ENCODE peak calls at places on chromosomes 12 and 14, in nine cellular contexts. Z, F, U, W, D, P, M, E and N are unnamed samples.

GRCh38 chr12:1473418-1473817 is 121.0 kb downstream of the FBXL14 start:
- DNase-seq in P (no peak), W (no peak), E (no peak), D (peak; percentile 35), Z (peak; percentile 69), F (no peak), M (no peak), U (no peak), N (no peak)

GRCh38 chr12:26119391-26119981 is 5.4 kb downstream of the BHLHE41 start:
- DNase-seq in M (no peak), Z (peak; percentile 10), P (peak; percentile 20), F (no peak), E (peak; percentile 15), U (no peak), D (peak; percentile 67), W (peak; percentile 52), N (no peak)

GRCh38 chr14:104152246-104152575 is 13.8 kb downstream of the KIF26A start:
- DNase-seq in W (no peak), M (no peak), F (no peak), Z (no peak), D (no peak), P (no peak), E (no peak), U (no peak), N (no peak)

GRCh38 chr12:71947645-71948105 is 9.0 kb downstream of the TPH2 start:
- DNase-seq in P (no peak), F (peak; percentile 44), U (peak; percentile 91), W (no peak), M (no peak), Z (no peak), E (peak; percentile 93), D (no peak), N (peak; percentile 96)

GRCh38 chr14:96649327-96649601 is 147.1 kb downstream of the PAPOLA start:
- DNase-seq in D (no peak), F (no peak), P (no peak), M (no peak), W (no peak), Z (no peak), U (no peak), E (peak; percentile 57), N (no peak)

GRCh38 chr12:109888179-109889020 is 8.1 kb upstream of the GLTP start:
- DNase-seq in D (no peak), E (no peak), P (no peak), F (no peak), U (no peak), W (no peak), Z (peak; percentile 39), M (no peak), N (no peak)

GRCh38 chr14:52844262-52845060 is 53.1 kb upstream of the GNPNAT1 start:
- DNase-seq in P (no peak), M (no peak), D (no peak), F (no peak), E (no peak), U (no peak), Z (no peak), W (no peak), N (peak; percentile 32)

GRCh38 chr14:80223696-80224465 is 12.6 kb upstream of the DIO2 start:
- DNase-seq in D (no peak), F (no peak), P (no peak), E (no peak), U (no peak), Z (no peak), W (no peak), M (no peak), N (no peak)

GRCh38 chr12:54455760-54456469 is 17.5 kb downstream of the GTSF1 start:
- DNase-seq in E (no peak), P (no peak), F (no peak), M (no peak), Z (no peak), D (no peak), W (no peak), U (no peak), N (no peak)

GRCh38 chr12:42904683-42905418 is 315.3 kb upstream of the PRICKLE1 start:
- DNase-seq in E (no peak), Z (no peak), M (no peak), D (no peak), F (no peak), U (no peak), P (no peak), W (no peak), N (no peak)

GRCh38 chr14:55807059-55807499 is 227.1 kb downstream of the KTN1 start:
- DNase-seq in M (peak; percentile 54), Z (no peak), D (peak; percentile 99), P (no peak), E (no peak), U (peak; percentile 92), W (no peak), F (peak; percentile 73), N (no peak)